ENCODE peak calls at places on chromosomes 11 and 22, in seven cellular contexts. Q is mammary epithelial cell, M is upper lobe of right lung, K is kidney, S is lower lobe of right lung, U is Peyer's patch, F is brain microvascular endothelial cell. P is an unnamed sample.

GRCh38 chr11:84563356-84563755 is 1063.8 kb downstream of the DLG2 start:
- DNase-seq in Q (no peak), M (no peak), K (no peak), S (no peak), U (no peak), F (no peak), P (no peak)

GRCh38 chr11:93861808-93862207 is 11.4 kb upstream of the VSTM5 start:
- DNase-seq in Q (no peak), M (no peak), K (peak; percentile 71), S (no peak), U (no peak), F (no peak), P (no peak)

GRCh38 chr11:72221386-72221785 is 3.2 kb upstream of the INPPL1 start:
- DNase-seq in Q (no peak), M (no peak), K (no peak), S (no peak), U (peak; percentile 65), F (no peak), P (no peak)

GRCh38 chr11:130189492-130190210 is 30.1 kb downstream of the ST14 start:
- DNase-seq in Q (no peak), M (no peak), K (peak; percentile 72), S (no peak), U (peak; percentile 81), F (no peak), P (no peak)

GRCh38 chr22:19825016-19825339 is 29.7 kb downstream of the GNB1L start:
- DNase-seq in Q (no peak), M (no peak), K (no peak), S (no peak), U (peak; percentile 36), F (no peak), P (no peak)

GRCh38 chr11:76302707-76303395 is 78.1 kb downstream of the THAP12 start:
- DNase-seq in Q (no peak), M (no peak), K (no peak), S (no peak), U (no peak), F (no peak), P (no peak)

GRCh38 chr11:64620286-64620962 is 29.4 kb downstream of the SLC22A12 start:
- DNase-seq in Q (no peak), M (no peak), K (no peak), S (no peak), U (peak; percentile 80), F (no peak), P (no peak)

GRCh38 chr22:19206287-19206686 is 27.8 kb upstream of the SLC25A1 start:
- DNase-seq in Q (no peak), M (peak; percentile 6), K (no peak), S (no peak), U (peak; percentile 14), F (no peak), P (no peak)

GRCh38 chr11:32713496-32713895 is 81.0 kb downstream of the CCDC73 start:
- DNase-seq in Q (no peak), M (no peak), K (no peak), S (no peak), U (no peak), F (no peak), P (no peak)

GRCh38 chr22:49214976-49215375 is 612.7 kb downstream of the BRD1 start:
- DNase-seq in Q (no peak), M (peak; percentile 46), K (peak; percentile 53), S (peak; percentile 31), U (peak; percentile 9), F (no peak), P (no peak)

GRCh38 chr11:76436020-76436419 is 8.8 kb upstream of the EMSY start:
- DNase-seq in Q (no peak), M (no peak), K (no peak), S (no peak), U (no peak), F (no peak), P (no peak)

GRCh38 chr11:26578998-26579635 is 7.1 kb upstream of the MUC15 start:
- DNase-seq in Q (peak; percentile 66), M (no peak), K (no peak), S (no peak), U (no peak), F (no peak), P (no peak)

GRCh38 chr11:57667065-57667714 is 724 bp upstream of the ZDHHC5 start:
- DNase-seq in Q (peak; percentile 97), M (peak; percentile 97), K (peak; percentile 100), S (peak; percentile 99), U (peak; percentile 99), F (peak; percentile 98), P (peak; percentile 95)

GRCh38 chr11:47616726-47617416 is 22.7 kb upstream of the C1QTNF4 start:
- DNase-seq in Q (peak; percentile 28), M (no peak), K (no peak), S (no peak), U (peak; percentile 54), F (peak; percentile 75), P (peak; percentile 34)

GRCh38 chr11:76688146-76688545 is 17.6 kb upstream of the LRRC32 start:
- DNase-seq in Q (no peak), M (no peak), K (no peak), S (no peak), U (no peak), F (no peak), P (no peak)

DNA sequence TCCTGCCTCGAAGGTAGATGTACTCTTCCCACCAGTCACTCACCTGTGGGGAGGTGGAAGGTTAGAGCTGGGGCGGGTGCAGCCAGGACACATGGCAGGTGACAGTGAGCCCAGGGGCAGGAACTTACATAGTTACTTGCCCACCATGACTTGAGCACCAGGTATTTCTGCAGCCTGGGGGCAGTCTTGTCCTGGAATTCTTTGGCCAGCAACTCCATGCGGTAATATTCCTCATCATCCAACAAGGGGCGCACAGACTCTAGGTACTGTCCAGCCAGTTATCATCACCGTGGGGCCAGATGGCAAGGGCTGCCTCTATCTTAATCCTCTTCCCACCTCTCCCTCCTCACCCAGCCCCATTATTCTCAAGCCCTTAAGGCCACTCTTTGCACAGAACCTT is 2.2 kb downstream of the CPT1B start:
- DNase-seq in Q (peak; percentile 46), M (no peak), K (no peak), S (no peak), U (no peak), F (peak; percentile 12), P (no peak)
- TF ChIP-seq CTCF in Q (peak; percentile 48), M (peak; percentile 30), K (no peak), S (peak; percentile 17), U (peak; percentile 60), F (peak; percentile 67), P (peak; percentile 25)

GRCh38 chr11:74681686-74682651 is 49.3 kb downstream of the CHRDL2 start:
- DNase-seq in Q (no peak), M (peak; percentile 63), K (peak; percentile 57), S (no peak), U (peak; percentile 30), F (no peak), P (no peak)

GRCh38 chr11:74684661-74685060 is 46.6 kb downstream of the CHRDL2 start:
- DNase-seq in Q (no peak), M (peak; percentile 31), K (peak; percentile 18), S (peak; percentile 6), U (no peak), F (no peak), P (no peak)

GRCh38 chr11:74683279-74683871 is 47.9 kb downstream of the CHRDL2 start:
- DNase-seq in Q (no peak), M (peak; percentile 80), K (peak; percentile 79), S (peak; percentile 57), U (no peak), F (no peak), P (no peak)

GRCh38 chr11:74683941-74684481 is 47.2 kb downstream of the CHRDL2 start:
- DNase-seq in Q (no peak), M (peak; percentile 58), K (peak; percentile 58), S (peak; percentile 17), U (no peak), F (no peak), P (no peak)

GRCh38 chr11:74682731-74683278 is 48.4 kb downstream of the CHRDL2 start:
- DNase-seq in Q (no peak), M (peak; percentile 51), K (peak; percentile 56), S (no peak), U (no peak), F (no peak), P (no peak)
- H3K4me3 ChIP-seq in Q (no peak overlapping the region), M (peak overlapping the region; percentile 57), K (no peak overlapping the region), S (peak overlapping the region; percentile 59), U (peak overlapping the region; percentile 55), F (peak overlapping the region; percentile 33), P (no peak overlapping the region)

GRCh38 chr11:132396318-132396717 is 1025.9 kb downstream of the NTM start:
- DNase-seq in Q (no peak), M (no peak), K (no peak), S (no peak), U (no peak), F (no peak), P (no peak)

GRCh38 chr11:132405728-132406127 is 1035.3 kb downstream of the NTM start:
- DNase-seq in Q (no peak), M (no peak), K (no peak), S (no peak), U (no peak), F (no peak), P (no peak)

DNA sequence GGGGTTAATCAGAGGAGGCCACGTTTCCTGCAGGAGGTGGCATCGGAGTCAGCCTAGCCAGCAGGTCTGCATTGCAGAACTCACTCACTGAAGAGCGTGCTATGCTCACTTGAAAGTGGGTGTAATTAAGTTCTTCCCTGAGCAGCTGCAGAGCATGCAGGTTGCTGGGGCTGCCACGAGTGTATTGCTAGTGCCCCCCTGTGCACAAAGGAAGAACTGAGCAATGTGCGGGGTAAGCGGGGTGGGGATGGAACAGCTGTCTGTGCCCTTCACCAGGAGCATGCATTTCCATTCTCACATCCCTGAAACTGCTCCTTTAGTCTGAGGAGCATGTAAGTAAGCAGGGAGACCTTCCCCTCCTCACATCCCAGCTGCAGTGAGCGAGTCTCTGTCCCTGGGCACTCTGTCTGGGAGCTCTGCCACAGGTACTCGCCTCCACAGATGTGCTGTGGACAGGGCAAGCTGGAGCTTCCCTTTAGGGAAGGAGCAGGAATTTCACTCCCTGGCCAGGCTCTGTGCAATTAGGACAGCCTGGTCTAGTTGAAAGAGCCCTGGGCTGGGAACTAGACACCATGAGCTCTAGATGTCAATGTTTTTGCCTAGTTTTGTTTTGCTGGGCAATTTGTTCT is 1031.8 kb downstream of the NTM start:
- DNase-seq in Q (peak; percentile 39), M (no peak), K (no peak), S (no peak), U (no peak), F (peak; percentile 57), P (no peak)
- TF ChIP-seq CTCF in Q (peak; percentile 62), M (no peak), K (peak; percentile 19), S (no peak), U (peak; percentile 8), F (peak; percentile 85), P (peak; percentile 77)

DNA sequence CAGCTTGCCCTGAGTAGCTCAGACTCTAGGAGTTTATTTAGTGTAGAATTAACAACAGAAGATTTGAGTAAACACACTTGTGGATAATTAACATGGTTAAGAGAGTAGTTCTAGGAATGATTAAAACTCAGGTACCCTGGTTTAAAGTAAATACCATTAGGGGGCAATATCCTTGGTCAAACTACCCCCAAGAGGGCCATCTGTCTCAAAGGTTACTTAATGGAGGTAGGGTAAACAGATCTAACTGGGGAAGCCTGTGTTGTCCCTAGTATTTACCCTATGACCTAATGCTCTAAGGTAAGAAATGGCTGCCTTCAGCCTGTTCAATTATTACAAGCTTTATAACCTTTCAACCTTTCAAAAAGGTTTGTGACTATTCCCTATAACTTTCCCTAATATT is 10.6 kb upstream of the GLYATL1 start:
- DNase-seq in Q (no peak), M (no peak), K (no peak), S (no peak), U (no peak), F (no peak), P (no peak)
- H3K4me3 ChIP-seq in Q (no peak overlapping the region), M (no peak overlapping the region), K (peak overlapping the region; percentile 74), S (no peak overlapping the region), U (no peak overlapping the region), F (no peak overlapping the region), P (no peak overlapping the region)

GRCh38 chr11:117730256-117730800 is 66.7 kb downstream of the DSCAML1 start:
- DNase-seq in Q (no peak), M (no peak), K (no peak), S (no peak), U (no peak), F (peak; percentile 5), P (no peak)
- TF ChIP-seq CTCF in Q (no peak), M (no peak), K (no peak), S (no peak), U (no peak), F (no peak), P (no peak)

P was measured in AG04449.